ENCODE peak calls at places on chromosomes 16 and 17, in five cellular contexts. V is stimulated activated CD8-positive, alpha-beta memory T cell treated with anti-CD3 and anti-CD28 coated beads, Interleukin-7, amount 100 ng/mL, for 4 hours; C is EL; U is IMR-90; S is cardiac muscle cell. D is an unnamed sample.

GRCh38 chr17:32915108-32915700 is 12.7 kb upstream of the TMEM98 start:
- DNase-seq in V (no peak), C (no peak), U (no peak), S (no peak), D (no peak)

GRCh38 chr16:28082624-28083023 is 19.1 kb upstream of the GSG1L start:
- DNase-seq in V (no peak), C (no peak), U (no peak), S (no peak), D (no peak)

GRCh38 chr16:59114790-59115189 is 380.7 kb upstream of the GOT2 start:
- DNase-seq in V (no peak), C (no peak), U (no peak), S (no peak), D (no peak)

GRCh38 chr17:58899191-58899590 is 143.5 kb downstream of the PPM1E start:
- DNase-seq in V (no peak), C (no peak), U (no peak), S (no peak), D (no peak)

GRCh38 chr17:10177921-10178788 is 20.3 kb downstream of the GAS7 start:
- DNase-seq in V (no peak), C (peak), U (peak), S (no peak), D (no peak)

GRCh38 chr17:69561462-69561861 is 147.0 kb downstream of the MAP2K6 start:
- DNase-seq in V (no peak), C (no peak), U (no peak), S (no peak), D (no peak)

GRCh38 chr16:75238132-75238852 is 13.1 kb downstream of the BCAR1 start:
- DNase-seq in V (no peak), C (peak), U (peak), S (peak), D (no peak)

GRCh38 chr16:75011634-75012307 is 12.9 kb downstream of the ZNRF1 start:
- DNase-seq in V (peak), C (peak), U (peak), S (no peak), D (no peak)

GRCh38 chr17:79960788-79961522 is 74.7 kb downstream of the TBC1D16 start:
- DNase-seq in V (no peak), C (peak), U (peak), S (no peak), D (no peak)

GRCh38 chr16:3486506-3487215 is 8.6 kb downstream of the C16orf90 start:
- DNase-seq in V (no peak), C (no peak), U (no peak), S (no peak), D (no peak)

GRCh38 chr17:81808778-81809555 is 5.0 kb downstream of the GCGR start:
- DNase-seq in V (no peak), C (no peak), U (no peak), S (no peak), D (no peak)

GRCh38 chr16:16096161-16096857 is 127.0 kb downstream of the ABCC6 start:
- DNase-seq in V (no peak), C (peak), U (peak), S (no peak), D (no peak)

GRCh38 chr16:1188781-1189189 is 35.9 kb downstream of the CACNA1H start:
- DNase-seq in V (no peak), C (peak), U (peak), S (peak), D (peak)

GRCh38 chr17:43456661-43457361 is 27.0 kb upstream of the DHX8 start:
- DNase-seq in V (no peak), C (peak), U (peak), S (no peak), D (no peak)

GRCh38 chr17:58046230-58047094 is 36.8 kb upstream of the DYNLL2 start:
- DNase-seq in V (no peak), C (no peak), U (no peak), S (peak), D (no peak)

GRCh38 chr16:76729525-76729924 is 452.3 kb downstream of the CNTNAP4 start:
- DNase-seq in V (no peak), C (no peak), U (no peak), S (no peak), D (no peak)

GRCh38 chr16:66228791-66229190 is 137.7 kb upstream of the CDH5 start:
- DNase-seq in V (no peak), C (no peak), U (peak), S (no peak), D (no peak)

GRCh38 chr16:11170201-11170600 is 85.8 kb downstream of the SOCS1 start:
- DNase-seq in V (no peak), C (no peak), U (no peak), S (no peak), D (no peak)

GRCh38 chr16:77788196-77789084 is at the start of gene VAT1L:
- DNase-seq in V (no peak), C (peak), U (peak), S (peak), D (no peak)

GRCh38 chr17:7315570-7316243 is 547 bp upstream of the GPS2 start:
- DNase-seq in V (no peak), C (no peak), U (no peak), S (no peak), D (no peak)

GRCh38 chr16:4937782-4938682 is 1.1 kb upstream of the PPL start:
- DNase-seq in V (no peak), C (no peak), U (no peak), S (no peak), D (no peak)